ENCODE peak calls at places on chromosomes 4 and X, in eight cellular contexts. One of them, this sample, is unnamed.

GRCh38 chr4:133638702-133639101 is 489.6 kb downstream of the PCDH10 start:
- DNase-seq in HepG2: no peak
- DNase-seq in testis: no peak
- DNase-seq in transverse colon: no peak
- DNase-seq in IMR-90: no peak
- DNase-seq in right lobe of liver: no peak
- DNase-seq in NB4: no peak
- DNase-seq in A549: no peak
- DNase-seq in this sample: no peak

GRCh38 chr4:121829511-121829910 is 5.8 kb upstream of the CCNA2 start:
- DNase-seq in HepG2: no peak
- DNase-seq in testis: no peak
- DNase-seq in transverse colon: no peak
- DNase-seq in IMR-90: peak
- DNase-seq in right lobe of liver: no peak
- DNase-seq in NB4: no peak
- DNase-seq in A549: no peak
- DNase-seq in this sample: no peak

GRCh38 chrX:139194571-139195280 is 335.8 kb upstream of the F9 start:
- DNase-seq in HepG2: no peak
- DNase-seq in testis: peak
- DNase-seq in transverse colon: peak
- DNase-seq in IMR-90: no peak
- DNase-seq in right lobe of liver: peak
- DNase-seq in NB4: no peak
- DNase-seq in A549: no peak
- DNase-seq in this sample: no peak

GRCh38 chr4:53537606-53538005 is 53.7 kb downstream of the LNX1 start:
- DNase-seq in HepG2: no peak
- DNase-seq in testis: no peak
- DNase-seq in transverse colon: peak
- DNase-seq in IMR-90: no peak
- DNase-seq in right lobe of liver: no peak
- DNase-seq in NB4: no peak
- DNase-seq in A549: no peak
- DNase-seq in this sample: no peak

GRCh38 chr4:116143221-116143620 is 942.2 kb downstream of the TRAM1L1 start:
- DNase-seq in HepG2: no peak
- DNase-seq in testis: no peak
- DNase-seq in transverse colon: no peak
- DNase-seq in IMR-90: no peak
- DNase-seq in right lobe of liver: no peak
- DNase-seq in NB4: no peak
- DNase-seq in A549: no peak
- DNase-seq in this sample: no peak

GRCh38 chr4:40837094-40837870 is 87.5 kb downstream of the NSUN7 start:
- DNase-seq in HepG2: no peak
- DNase-seq in testis: peak
- DNase-seq in transverse colon: no peak
- DNase-seq in IMR-90: no peak
- DNase-seq in right lobe of liver: no peak
- DNase-seq in NB4: no peak
- DNase-seq in A549: no peak
- DNase-seq in this sample: no peak

GRCh38 chrX:125132274-125132673 is 187.4 kb upstream of the TEX13C start:
- DNase-seq in HepG2: peak
- DNase-seq in testis: no peak
- DNase-seq in transverse colon: no peak
- DNase-seq in IMR-90: peak
- DNase-seq in right lobe of liver: no peak
- DNase-seq in NB4: peak
- DNase-seq in A549: peak
- DNase-seq in this sample: peak

GRCh38 chrX:120281021-120281624 is 30.1 kb downstream of the TMEM255A start:
- DNase-seq in HepG2: peak
- DNase-seq in testis: no peak
- DNase-seq in transverse colon: no peak
- DNase-seq in IMR-90: no peak
- DNase-seq in right lobe of liver: no peak
- DNase-seq in NB4: no peak
- DNase-seq in A549: no peak
- DNase-seq in this sample: no peak

GRCh38 chr4:65671402-65671801 is 1.1 kb upstream of the EPHA5 start:
- DNase-seq in HepG2: peak
- DNase-seq in testis: no peak
- DNase-seq in transverse colon: no peak
- DNase-seq in IMR-90: no peak
- DNase-seq in right lobe of liver: no peak
- DNase-seq in NB4: no peak
- DNase-seq in A549: no peak
- DNase-seq in this sample: no peak

GRCh38 chrX:114626323-114626722 is 42.4 kb downstream of the HTR2C start:
- DNase-seq in HepG2: peak
- DNase-seq in testis: no peak
- DNase-seq in transverse colon: no peak
- DNase-seq in IMR-90: peak
- DNase-seq in right lobe of liver: no peak
- DNase-seq in NB4: peak
- DNase-seq in A549: peak
- DNase-seq in this sample: peak

GRCh38 chrX:29518100-29518499 is 697.3 kb upstream of the MAGEB2 start:
- DNase-seq in HepG2: no peak
- DNase-seq in testis: no peak
- DNase-seq in transverse colon: no peak
- DNase-seq in IMR-90: no peak
- DNase-seq in right lobe of liver: no peak
- DNase-seq in NB4: no peak
- DNase-seq in A549: no peak
- DNase-seq in this sample: no peak

GRCh38 chrX:51804741-51805140 is 61.5 kb downstream of the GSPT2 start:
- DNase-seq in HepG2: no peak
- DNase-seq in testis: no peak
- DNase-seq in transverse colon: no peak
- DNase-seq in IMR-90: no peak
- DNase-seq in right lobe of liver: no peak
- DNase-seq in NB4: no peak
- DNase-seq in A549: peak
- DNase-seq in this sample: no peak

GRCh38 chrX:154526901-154527675 is 11.1 kb upstream of the FAM3A start:
- DNase-seq in HepG2: peak
- DNase-seq in testis: peak
- DNase-seq in transverse colon: peak
- DNase-seq in IMR-90: peak
- DNase-seq in right lobe of liver: peak
- DNase-seq in NB4: peak
- DNase-seq in A549: peak
- DNase-seq in this sample: peak

GRCh38 chrX:124594017-124594651 is 247.8 kb downstream of the SH2D1A start:
- DNase-seq in HepG2: no peak
- DNase-seq in testis: peak
- DNase-seq in transverse colon: no peak
- DNase-seq in IMR-90: no peak
- DNase-seq in right lobe of liver: peak
- DNase-seq in NB4: no peak
- DNase-seq in A549: no peak
- DNase-seq in this sample: no peak

GRCh38 chr4:169174247-169174646 is 96.5 kb downstream of the SH3RF1 start:
- DNase-seq in HepG2: no peak
- DNase-seq in testis: no peak
- DNase-seq in transverse colon: no peak
- DNase-seq in IMR-90: no peak
- DNase-seq in right lobe of liver: no peak
- DNase-seq in NB4: no peak
- DNase-seq in A549: no peak
- DNase-seq in this sample: no peak

GRCh38 chr4:52076731-52077130 is 25.6 kb downstream of the SPATA18 start:
- DNase-seq in HepG2: no peak
- DNase-seq in testis: peak
- DNase-seq in transverse colon: no peak
- DNase-seq in IMR-90: no peak
- DNase-seq in right lobe of liver: peak
- DNase-seq in NB4: no peak
- DNase-seq in A549: no peak
- DNase-seq in this sample: no peak

GRCh38 chr4:1171306-1172227 is 816 bp downstream of the SPON2 start:
- DNase-seq in HepG2: no peak
- DNase-seq in testis: no peak
- DNase-seq in transverse colon: peak
- DNase-seq in IMR-90: no peak
- DNase-seq in right lobe of liver: no peak
- DNase-seq in NB4: no peak
- DNase-seq in A549: no peak
- DNase-seq in this sample: no peak

GRCh38 chr4:77800483-77801259 is 18.5 kb downstream of the CNOT6L start:
- DNase-seq in HepG2: no peak
- DNase-seq in testis: no peak
- DNase-seq in transverse colon: no peak
- DNase-seq in IMR-90: peak
- DNase-seq in right lobe of liver: no peak
- DNase-seq in NB4: no peak
- DNase-seq in A549: no peak
- DNase-seq in this sample: no peak

GRCh38 chr4:7186081-7186480 is 6.3 kb upstream of the SORCS2 start:
- DNase-seq in HepG2: peak
- DNase-seq in testis: no peak
- DNase-seq in transverse colon: no peak
- DNase-seq in IMR-90: no peak
- DNase-seq in right lobe of liver: no peak
- DNase-seq in NB4: no peak
- DNase-seq in A549: no peak
- DNase-seq in this sample: peak

GRCh38 chrX:109840585-109840984 is 107.5 kb upstream of the ACSL4 start:
- DNase-seq in HepG2: peak
- DNase-seq in testis: peak
- DNase-seq in transverse colon: peak
- DNase-seq in IMR-90: peak
- DNase-seq in right lobe of liver: no peak
- DNase-seq in NB4: peak
- DNase-seq in A549: peak
- DNase-seq in this sample: peak

GRCh38 chr4:37889849-37890500 is 909 bp upstream of the TBC1D1 start:
- DNase-seq in HepG2: no peak
- DNase-seq in testis: peak
- DNase-seq in transverse colon: peak
- DNase-seq in IMR-90: peak
- DNase-seq in right lobe of liver: peak
- DNase-seq in NB4: no peak
- DNase-seq in A549: no peak
- DNase-seq in this sample: no peak
- TF ChIP-seq POLR2A in HepG2: no peak
- TF ChIP-seq POLR2A in testis: no peak
- TF ChIP-seq POLR2A in transverse colon: no peak
- TF ChIP-seq POLR2A in IMR-90: no peak
- TF ChIP-seq POLR2A in right lobe of liver: no peak
- TF ChIP-seq POLR2A in NB4: no peak
- TF ChIP-seq POLR2A in A549: no peak
- TF ChIP-seq POLR2A in this sample: no peak

DNA sequence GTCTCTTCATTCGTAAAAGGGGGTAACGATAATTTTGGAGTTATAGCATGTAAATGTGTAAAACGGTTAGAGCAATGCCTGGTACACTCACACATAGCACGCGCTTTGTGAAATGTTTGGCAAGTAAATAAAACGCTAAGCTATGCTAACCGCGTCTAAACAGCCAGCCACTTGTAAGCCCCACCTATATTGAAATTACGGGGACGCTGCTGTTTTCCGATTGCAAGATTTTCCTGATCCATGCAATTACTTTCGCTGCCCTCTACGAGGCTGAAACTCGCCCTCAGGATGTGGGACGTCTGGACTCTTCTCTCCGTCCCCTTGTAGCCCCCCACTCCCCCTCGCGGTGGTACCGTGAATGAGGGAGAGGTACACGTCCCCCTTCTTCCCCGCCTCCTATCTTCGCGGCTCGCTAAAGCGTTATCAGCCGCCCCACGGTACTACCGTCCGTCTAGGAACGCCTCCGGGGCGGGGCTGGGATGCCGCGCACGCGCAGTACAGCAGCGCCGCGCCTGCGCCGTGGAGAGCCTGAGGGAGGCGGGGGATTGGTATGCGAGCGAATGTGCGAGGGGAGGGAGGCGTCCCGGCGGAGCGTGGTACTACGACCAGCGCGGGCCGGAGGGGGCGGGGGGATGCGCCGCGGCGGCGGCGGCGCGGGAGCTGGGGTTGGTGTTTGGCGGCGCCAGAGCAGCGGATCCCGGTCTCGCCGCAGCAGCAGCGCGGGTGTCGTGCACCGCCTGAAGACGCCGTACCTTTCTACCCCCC is at the start of gene STIM2:
- DNase-seq in HepG2: peak
- DNase-seq in testis: peak
- DNase-seq in transverse colon: peak
- DNase-seq in IMR-90: peak
- DNase-seq in right lobe of liver: peak
- DNase-seq in NB4: peak
- DNase-seq in A549: peak
- DNase-seq in this sample: peak
- TF ChIP-seq POLR2A in HepG2: peak
- TF ChIP-seq POLR2A in testis: no peak
- TF ChIP-seq POLR2A in transverse colon: peak
- TF ChIP-seq POLR2A in IMR-90: peak
- TF ChIP-seq POLR2A in right lobe of liver: peak
- TF ChIP-seq POLR2A in NB4: peak
- TF ChIP-seq POLR2A in A549: peak
- TF ChIP-seq POLR2A in this sample: peak

GRCh38 chrX:103329991-103330390 is at the start of gene TCEAL7:
- DNase-seq in HepG2: no peak
- DNase-seq in testis: peak
- DNase-seq in transverse colon: no peak
- DNase-seq in IMR-90: peak
- DNase-seq in right lobe of liver: no peak
- DNase-seq in NB4: no peak
- DNase-seq in A549: no peak
- DNase-seq in this sample: no peak
- TF ChIP-seq POLR2A in HepG2: no peak
- TF ChIP-seq POLR2A in testis: no peak
- TF ChIP-seq POLR2A in transverse colon: no peak
- TF ChIP-seq POLR2A in IMR-90: no peak
- TF ChIP-seq POLR2A in right lobe of liver: no peak
- TF ChIP-seq POLR2A in NB4: no peak
- TF ChIP-seq POLR2A in A549: no peak
- TF ChIP-seq POLR2A in this sample: no peak

DNA sequence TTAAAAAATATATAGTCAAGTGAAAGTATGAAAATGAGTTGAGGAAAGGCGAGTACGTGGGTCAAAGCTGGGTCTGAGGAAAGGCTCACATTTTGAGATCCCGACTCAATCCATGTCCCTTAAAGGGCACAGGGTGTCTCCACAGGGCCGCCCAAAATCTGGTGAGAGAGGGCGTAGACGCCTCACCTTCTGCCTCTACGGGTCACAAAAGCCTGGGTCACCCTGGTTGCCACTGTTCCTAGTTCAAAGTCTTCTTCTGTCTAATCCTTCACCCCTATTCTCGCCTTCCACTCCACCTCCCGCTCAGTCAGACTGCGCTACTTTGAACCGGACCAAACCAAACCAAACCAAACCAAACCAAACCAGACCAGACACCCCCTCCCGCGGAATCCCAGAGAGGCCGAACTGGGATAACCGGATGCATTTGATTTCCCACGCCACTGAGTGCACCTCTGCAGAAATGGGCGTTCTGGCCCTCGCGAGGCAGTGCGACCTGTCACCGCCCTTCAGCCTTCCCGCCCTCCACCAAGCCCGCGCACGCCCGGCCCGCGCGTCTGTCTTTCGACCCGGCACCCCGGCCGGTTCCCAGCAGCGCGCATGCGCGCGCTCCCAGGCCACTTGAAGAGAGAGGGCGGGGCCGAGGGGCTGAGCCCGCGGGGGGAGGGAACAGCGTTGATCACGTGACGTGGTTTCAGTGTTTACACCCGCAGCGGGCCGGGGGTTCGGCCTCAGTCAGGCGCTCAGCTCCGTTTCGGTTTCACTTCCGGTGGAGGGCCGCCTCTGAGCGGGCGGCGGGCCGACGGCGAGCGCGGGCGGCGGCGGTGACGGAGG is at the start of gene FMR1:
- DNase-seq in HepG2: peak
- DNase-seq in testis: peak
- DNase-seq in transverse colon: peak
- DNase-seq in IMR-90: peak
- DNase-seq in right lobe of liver: peak
- DNase-seq in NB4: peak
- DNase-seq in A549: peak
- DNase-seq in this sample: peak
- TF ChIP-seq POLR2A in HepG2: no peak
- TF ChIP-seq POLR2A in testis: peak
- TF ChIP-seq POLR2A in transverse colon: no peak
- TF ChIP-seq POLR2A in IMR-90: peak
- TF ChIP-seq POLR2A in right lobe of liver: peak
- TF ChIP-seq POLR2A in NB4: peak
- TF ChIP-seq POLR2A in A549: peak
- TF ChIP-seq POLR2A in this sample: peak

This sample was measured in erythroblast.